ENCODE peak calls at places on chromosomes 2 and 18, in five cellular contexts. Z is tibial artery, W is psoas muscle, G is cardiac fibroblast, A is ovary. E is an unnamed sample.

GRCh38 chr2:175363719-175364118 is 182.2 kb upstream of the ATP5MC3 start:
- DNase-seq in Z (no peak), W (no peak), G (no peak), A (no peak), E (no peak)

GRCh38 chr2:124908411-124908810 is 883.3 kb downstream of the CNTNAP5 start:
- DNase-seq in Z (no peak), W (no peak), G (peak), A (no peak), E (peak)

GRCh38 chr18:44514106-44514505 is 166.6 kb upstream of the SETBP1 start:
- DNase-seq in Z (no peak), W (no peak), G (no peak), A (no peak), E (no peak)

GRCh38 chr2:176552456-176553135 is 283.4 kb downstream of the MTX2 start:
- DNase-seq in Z (no peak), W (no peak), G (peak), A (no peak), E (peak)

GRCh38 chr2:28276076-28276618 is 116.5 kb upstream of the FOSL2 start:
- DNase-seq in Z (no peak), W (no peak), G (peak), A (no peak), E (peak)

GRCh38 chr2:137252934-137253333 is 487.6 kb downstream of the THSD7B start:
- DNase-seq in Z (no peak), W (no peak), G (peak), A (no peak), E (peak)

GRCh38 chr2:8520791-8521344 is 161.0 kb upstream of the ID2 start:
- DNase-seq in Z (no peak), W (no peak), G (no peak), A (no peak), E (no peak)

GRCh38 chr2:238860966-238861730 is 13.3 kb downstream of the TWIST2 start:
- DNase-seq in Z (no peak), W (no peak), G (no peak), A (no peak), E (peak)

GRCh38 chr2:38400513-38400912 is 23.4 kb upstream of the ATL2 start:
- DNase-seq in Z (no peak), W (no peak), G (no peak), A (no peak), E (no peak)

GRCh38 chr2:28649481-28650260 is 102.0 kb upstream of the PPP1CB start:
- DNase-seq in Z (peak), W (no peak), G (peak), A (no peak), E (no peak)

GRCh38 chr18:21123290-21123926 is 11.8 kb upstream of the ROCK1 start:
- DNase-seq in Z (no peak), W (no peak), G (no peak), A (no peak), E (no peak)

GRCh38 chr2:241218131-241219029 is 29.9 kb downstream of the ANO7 start:
- DNase-seq in Z (no peak), W (peak), G (peak), A (peak), E (no peak)

GRCh38 chr2:236538242-236538641 is 31.4 kb upstream of the ACKR3 start:
- DNase-seq in Z (no peak), W (no peak), G (no peak), A (no peak), E (no peak)

GRCh38 chr2:134836986-134837385 is 1.4 kb upstream of the ACMSD start:
- DNase-seq in Z (no peak), W (no peak), G (peak), A (no peak), E (peak)

GRCh38 chr2:58427572-58428285 is 186.6 kb upstream of the FANCL start:
- DNase-seq in Z (no peak), W (no peak), G (peak), A (peak), E (peak)

GRCh38 chr2:158473719-158474392 is 17.1 kb downstream of the PKP4 start:
- DNase-seq in Z (no peak), W (no peak), G (no peak), A (no peak), E (no peak)

GRCh38 chr2:83068706-83069105 is 1390.4 kb downstream of the SUCLG1 start:
- DNase-seq in Z (no peak), W (no peak), G (peak), A (no peak), E (no peak)

GRCh38 chr2:119794237-119794636 is 34.5 kb downstream of the PTPN4 start:
- DNase-seq in Z (no peak), W (no peak), G (no peak), A (no peak), E (no peak)

GRCh38 chr2:45675130-45675812 is 23.8 kb downstream of the PRKCE start:
- DNase-seq in Z (no peak), W (no peak), G (peak), A (peak), E (no peak)

GRCh38 chr2:60644942-60645341 is 91.5 kb upstream of the BCL11A start:
- DNase-seq in Z (no peak), W (no peak), G (no peak), A (no peak), E (no peak)

GRCh38 chr2:223774193-223774592 is 63.2 kb downstream of the AP1S3 start:
- DNase-seq in Z (no peak), W (no peak), G (no peak), A (no peak), E (no peak)

GRCh38 chr2:109530712-109531111 is 83.1 kb downstream of the SEPTIN10 start:
- DNase-seq in Z (no peak), W (no peak), G (no peak), A (no peak), E (no peak)
- TF ChIP-seq CTCF in Z (no peak), W (no peak), G (no peak), A (no peak), E (no peak)

DNA sequence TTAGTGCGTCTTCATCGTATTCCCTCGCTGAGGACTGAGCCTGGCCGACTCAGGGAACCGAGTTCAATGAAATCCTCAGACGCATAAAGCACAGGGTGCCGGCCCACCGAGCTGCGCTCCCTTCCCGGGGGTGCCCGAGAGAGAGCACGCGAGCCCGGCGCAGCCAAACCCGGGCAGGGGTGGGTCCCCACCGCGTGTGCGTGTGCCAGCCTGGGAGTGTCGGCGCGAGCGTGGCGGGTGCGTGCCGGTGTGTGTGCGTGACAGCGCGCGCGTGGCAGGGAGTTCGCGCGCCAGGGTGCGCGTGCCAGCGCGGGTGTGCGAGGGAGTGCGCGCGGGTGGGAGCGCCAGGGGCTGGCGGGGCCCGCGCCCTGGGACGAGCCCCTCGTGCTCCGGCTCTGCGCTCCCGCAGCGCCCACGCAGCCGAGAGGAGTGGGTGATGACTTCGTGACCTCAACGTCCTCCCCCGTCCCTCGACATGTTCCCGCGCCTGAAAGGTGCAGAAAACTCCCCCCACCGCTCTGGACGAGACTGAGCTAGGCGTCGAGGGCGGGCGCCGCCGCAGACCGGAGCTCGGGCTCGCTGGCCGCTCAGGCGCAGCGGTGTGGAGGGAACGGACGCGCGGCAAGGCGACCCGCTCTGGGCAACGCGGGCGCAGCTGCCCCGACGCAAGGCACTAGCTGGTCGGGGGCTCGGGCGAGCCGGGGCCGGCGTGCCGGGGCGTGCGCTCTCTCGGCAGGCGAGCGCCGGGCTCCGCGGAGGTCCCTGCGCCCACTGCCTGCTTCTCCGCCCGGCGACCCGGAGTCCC is 583.0 kb downstream of the ZEB2 start:
- DNase-seq in Z (peak), W (peak), G (peak), A (peak), E (no peak)
- H3K4me3 ChIP-seq in Z (peak), W (peak), G (peak), A (peak), E (peak)

GRCh38 chr18:55577812-55578539 is 10.0 kb downstream of the TCF4 start:
- DNase-seq in Z (no peak), W (no peak), G (no peak), A (no peak), E (no peak)
- TF ChIP-seq CTCF in Z (no peak), W (peak), G (no peak), A (no peak), E (no peak)

GRCh38 chr18:3605562-3606443 is 155.8 kb downstream of the TGIF1 start:
- DNase-seq in Z (no peak), W (no peak), G (peak), A (no peak), E (peak)
- H3K4me3 ChIP-seq in Z (peak), W (peak), G (peak), A (peak), E (peak)

DNA sequence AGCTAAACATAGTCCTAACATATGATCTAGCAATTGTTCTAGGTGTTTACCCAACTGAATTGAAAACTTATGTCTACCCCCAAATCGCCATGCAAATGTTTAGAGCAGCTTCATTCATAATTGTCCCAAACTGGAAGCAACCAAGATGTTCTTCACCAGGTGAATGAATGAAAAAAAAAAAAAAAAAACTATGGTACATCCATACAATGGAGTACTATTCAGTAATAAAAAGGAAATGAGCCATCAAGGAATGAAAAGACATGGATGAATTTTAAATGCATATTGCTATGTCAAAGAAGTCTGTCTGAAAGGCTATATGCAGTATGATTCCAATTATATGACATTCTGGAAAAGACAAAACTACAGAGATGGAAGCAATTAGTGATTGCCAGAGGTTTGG is 98.6 kb upstream of the ITPRID2 start:
- DNase-seq in Z (no peak), W (no peak), G (no peak), A (no peak), E (no peak)
- TF ChIP-seq CTCF in Z (no peak), W (no peak), G (no peak), A (no peak), E (no peak)

GRCh38 chr2:68908392-68908970 is 37.3 kb upstream of the BMP10 start:
- DNase-seq in Z (peak), W (peak), G (peak), A (peak), E (peak)

GRCh38 chr2:68905116-68905515 is 33.9 kb upstream of the BMP10 start:
- DNase-seq in Z (no peak), W (no peak), G (no peak), A (no peak), E (no peak)

GRCh38 chr2:68907923-68908253 is 36.7 kb upstream of the BMP10 start:
- DNase-seq in Z (no peak), W (no peak), G (no peak), A (no peak), E (no peak)

GRCh38 chr2:68909793-68910674 is 38.8 kb upstream of the BMP10 start:
- DNase-seq in Z (peak), W (peak), G (peak), A (peak), E (peak)

GRCh38 chr2:68907232-68907922 is 36.2 kb upstream of the BMP10 start:
- DNase-seq in Z (no peak), W (no peak), G (no peak), A (no peak), E (no peak)
- H3K4me3 ChIP-seq in Z (no peak), W (no peak), G (no peak), A (no peak), E (no peak)

DNA sequence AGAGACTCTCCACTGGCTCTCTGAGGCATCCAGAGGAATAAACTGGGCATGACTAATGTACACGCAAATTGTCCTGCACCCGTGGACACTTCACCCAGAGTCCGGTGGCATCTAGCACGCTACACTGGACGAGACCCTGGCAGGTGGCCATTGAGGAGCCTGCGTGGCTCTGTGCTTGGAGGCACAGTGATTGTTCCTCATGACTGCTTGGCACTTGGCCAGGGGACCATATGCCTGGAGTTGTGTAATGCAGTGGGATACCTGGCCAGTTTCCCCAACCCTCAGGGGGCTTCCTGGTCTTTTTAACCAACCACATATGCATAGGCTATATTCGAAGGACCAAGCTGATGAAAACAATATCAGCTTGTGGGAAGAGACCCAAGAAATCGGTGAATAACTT is 66.6 kb downstream of the MTCL1 start:
- DNase-seq in Z (no peak), W (peak), G (peak), A (no peak), E (no peak)
- TF ChIP-seq CTCF in Z (no peak), W (no peak), G (no peak), A (no peak), E (no peak)

GRCh38 chr2:96201338-96201737 is 7.3 kb downstream of the STARD7 start:
- DNase-seq in Z (no peak), W (no peak), G (no peak), A (no peak), E (no peak)

GRCh38 chr2:96202152-96202856 is 6.3 kb downstream of the STARD7 start:
- DNase-seq in Z (no peak), W (no peak), G (no peak), A (no peak), E (no peak)

GRCh38 chr2:96205238-96205637 is 3.4 kb downstream of the STARD7 start:
- DNase-seq in Z (no peak), W (no peak), G (peak), A (no peak), E (peak)

GRCh38 chr2:96204836-96205235 is 3.8 kb downstream of the STARD7 start:
- DNase-seq in Z (no peak), W (no peak), G (no peak), A (no peak), E (no peak)

DNA sequence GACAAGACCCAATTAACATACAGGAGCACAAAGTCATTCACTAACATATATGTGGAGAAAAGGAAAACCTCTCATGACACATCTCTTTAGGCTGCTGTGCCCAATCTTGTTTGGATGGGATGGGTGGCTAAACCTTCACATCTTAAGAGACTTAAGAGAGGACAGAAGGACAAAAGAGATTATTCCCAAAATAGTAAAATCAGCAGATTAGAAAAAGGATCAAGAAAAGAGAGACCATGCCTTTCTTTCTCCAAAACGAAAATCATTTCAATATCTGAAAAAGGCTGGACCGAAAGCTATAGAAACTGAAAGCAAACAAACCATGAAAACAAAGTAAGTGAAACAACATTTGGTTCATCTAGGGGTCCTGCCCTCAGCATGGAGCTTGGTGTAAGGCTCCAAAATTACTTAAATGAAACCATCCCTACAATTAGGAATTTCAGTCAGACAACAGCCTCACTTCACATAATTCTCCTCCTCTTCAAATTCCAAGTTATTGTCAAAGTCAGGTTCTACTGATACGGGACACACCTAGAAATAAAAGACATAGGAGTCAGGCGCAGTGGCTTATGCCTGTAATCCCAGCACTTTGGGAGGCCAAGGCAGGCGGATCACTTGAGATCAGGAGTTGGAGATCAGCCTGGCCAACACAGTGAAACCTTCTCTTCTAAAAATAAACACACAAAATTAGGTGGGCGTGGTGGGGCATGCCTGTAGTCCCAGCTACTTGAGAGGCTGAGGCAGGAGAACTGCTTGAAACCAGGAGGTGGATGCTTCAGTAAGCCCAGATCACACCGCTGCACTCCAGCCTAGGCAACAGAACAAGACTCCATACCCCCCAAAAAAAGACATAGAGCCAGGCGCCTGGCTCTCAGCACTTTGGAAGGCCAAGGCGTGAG is 5.2 kb downstream of the STARD7 start:
- DNase-seq in Z (no peak), W (no peak), G (no peak), A (no peak), E (no peak)
- H3K4me3 ChIP-seq in Z (no peak), W (peak), G (no peak), A (no peak), E (no peak)

GRCh38 chr18:79826966-79827365 is 29.2 kb downstream of the KCNG2 start:
- DNase-seq in Z (no peak), W (no peak), G (no peak), A (no peak), E (no peak)
- TF ChIP-seq CTCF in Z (no peak), W (no peak), G (no peak), A (no peak), E (no peak)

GRCh38 chr2:171139860-171140259 is 20.8 kb downstream of the TLK1 start:
- DNase-seq in Z (no peak), W (no peak), G (no peak), A (no peak), E (no peak)

GRCh38 chr2:171143670-171144062 is 17.0 kb downstream of the TLK1 start:
- DNase-seq in Z (no peak), W (no peak), G (no peak), A (no peak), E (no peak)

GRCh38 chr2:171142398-171142797 is 18.3 kb downstream of the TLK1 start:
- DNase-seq in Z (no peak), W (no peak), G (no peak), A (no peak), E (no peak)

GRCh38 chr2:171146071-171146470 is 14.6 kb downstream of the TLK1 start:
- DNase-seq in Z (no peak), W (no peak), G (peak), A (no peak), E (no peak)

GRCh38 chr2:171141320-171141719 is 19.4 kb downstream of the TLK1 start:
- DNase-seq in Z (no peak), W (no peak), G (peak), A (no peak), E (no peak)
- H3K4me3 ChIP-seq in Z (no peak), W (peak), G (no peak), A (no peak), E (no peak)

E was measured in astrocyte of the spinal cord.